ENCODE peak calls at places on chromosomes 3 and 15, in seven cellular contexts. E is ovary, B is testis, T is lung, D is left ventricle myocardium inferior, K is PC-9, C is tibial nerve. W is an unnamed sample.
A peak's percentile ranks its signal among the peaks of the same experiment; 100 is the strongest.

GRCh38 chr3:131033480-131034080 is 6.9 kb downstream of the NEK11 start:
- DNase-seq in T (no peak), K (peak; percentile 51), B (no peak), E (no peak), C (peak; percentile 46), D (no peak), W (peak; percentile 46)

GRCh38 chr15:68719051-68719450 is 101.6 kb downstream of the ANP32A start:
- DNase-seq in T (no peak), E (no peak), C (no peak), D (no peak), K (no peak), B (no peak), W (no peak)

GRCh38 chr3:188049890-188050530 is 103.9 kb upstream of the LPP start:
- DNase-seq in C (no peak), B (no peak), E (no peak), K (no peak), D (no peak), T (no peak), W (no peak)

GRCh38 chr15:89203705-89204273 is 17.6 kb downstream of the RLBP1 start:
- DNase-seq in K (no peak), E (no peak), T (no peak), C (no peak), D (no peak), B (no peak), W (no peak)

GRCh38 chr15:69159805-69160140 is 662 bp upstream of the GLCE start:
- DNase-seq in T (no peak), B (no peak), C (no peak), K (no peak), E (no peak), D (no peak), W (no peak)

GRCh38 chr15:78182336-78182700 is 33.2 kb downstream of the IDH3A start:
- DNase-seq in C (no peak), T (no peak), B (peak; percentile 8), K (no peak), E (no peak), D (no peak), W (no peak)

GRCh38 chr15:96053039-96054021 is 277.2 kb upstream of the NR2F2 start:
- DNase-seq in E (peak; percentile 40), C (peak; percentile 16), B (peak; percentile 36), T (peak; percentile 60), D (peak; percentile 68), K (peak; percentile 84), W (peak; percentile 93)

GRCh38 chr3:32614956-32615355 is 44.3 kb upstream of the DYNC1LI1 start:
- DNase-seq in K (no peak), T (no peak), E (no peak), B (no peak), D (no peak), C (no peak), W (peak; percentile 60)

GRCh38 chr15:35886765-35887164 is 340.8 kb upstream of the DPH6 start:
- DNase-seq in T (no peak), C (no peak), K (no peak), E (no peak), D (no peak), B (no peak), W (no peak)

GRCh38 chr15:66170042-66170441 is 83.5 kb downstream of the MEGF11 start:
- DNase-seq in B (no peak), C (no peak), E (no peak), D (no peak), T (no peak), K (no peak), W (no peak)

GRCh38 chr3:142445816-142446254 is 2.0 kb downstream of the XRN1 start:
- DNase-seq in T (no peak), D (no peak), E (no peak), K (no peak), C (no peak), B (no peak), W (peak; percentile 12)
- H3K4me1 ChIP-seq in T (peaks cover 11% of the 10 kb centered on the region), D (peaks cover 65% of the 10 kb centered on the region), E (peaks cover 4% of the 10 kb centered on the region), K (peaks cover 27% of the 10 kb centered on the region), C (peaks cover 13% of the 10 kb centered on the region), B (peaks cover 6% of the 10 kb centered on the region), W (peaks cover 17% of the 10 kb centered on the region)

GRCh38 chr3:112124901-112125607 is 8.0 kb downstream of the GCSAM start:
- DNase-seq in D (no peak), E (no peak), C (no peak), K (no peak), B (no peak), T (no peak), W (no peak)

GRCh38 chr3:112128843-112129727 is 4.0 kb downstream of the GCSAM start:
- DNase-seq in B (no peak), K (peak; percentile 90), T (no peak), C (no peak), D (no peak), E (no peak), W (no peak)

GRCh38 chr3:112123548-112123947 is 9.5 kb downstream of the GCSAM start:
- DNase-seq in B (no peak), K (no peak), C (no peak), T (no peak), E (no peak), D (no peak), W (no peak)

GRCh38 chr3:112127522-112128494 is 5.2 kb downstream of the GCSAM start:
- DNase-seq in T (no peak), C (no peak), B (no peak), D (no peak), K (no peak), E (no peak), W (no peak)

GRCh38 chr3:112126501-112126900 is 6.5 kb downstream of the GCSAM start:
- DNase-seq in T (no peak), K (peak; percentile 68), D (no peak), B (no peak), C (no peak), E (no peak), W (peak; percentile 21)
- H3K4me1 ChIP-seq in T (peaks cover 5% of the 10 kb centered on the region), K (peaks cover 36% of the 10 kb centered on the region), D (peaks cover 22% of the 10 kb centered on the region), B (peaks cover 11% of the 10 kb centered on the region), C (peaks cover 10% of the 10 kb centered on the region), E (no peaks in the 10 kb centered on the region), W (peaks cover 54% of the 10 kb centered on the region)

GRCh38 chr3:98565843-98566242 is 27.6 kb downstream of the CPOX start:
- DNase-seq in T (no peak), E (no peak), K (peak; percentile 21), B (no peak), D (no peak), C (no peak), W (no peak)
- H3K4me1 ChIP-seq in T (no peaks in the 10 kb centered on the region), E (no peaks in the 10 kb centered on the region), K (peaks cover 37% of the 10 kb centered on the region), B (no peaks in the 10 kb centered on the region), D (no peaks in the 10 kb centered on the region), C (no peaks in the 10 kb centered on the region), W (no peaks in the 10 kb centered on the region)

GRCh38 chr3:53170325-53171108 is 9.5 kb downstream of the PRKCD start:
- DNase-seq in T (peak; percentile 58), E (no peak), C (no peak), B (no peak), K (no peak), D (no peak), W (peak; percentile 20)
- H3K4me1 ChIP-seq in T (no peaks in the 10 kb centered on the region), E (peaks cover 2% of the 10 kb centered on the region), C (peaks cover 63% of the 10 kb centered on the region), B (peaks cover 26% of the 10 kb centered on the region), K (no peaks in the 10 kb centered on the region), D (peaks cover 29% of the 10 kb centered on the region), W (no peaks in the 10 kb centered on the region)

GRCh38 chr3:12627371-12627770 is 36.5 kb downstream of the RAF1 start:
- DNase-seq in B (no peak), E (no peak), T (no peak), D (no peak), C (no peak), K (no peak), W (no peak)

GRCh38 chr3:12622335-12622734 is 41.6 kb downstream of the RAF1 start:
- DNase-seq in C (no peak), K (no peak), T (no peak), B (no peak), D (no peak), E (no peak), W (no peak)

GRCh38 chr3:12620305-12620704 is 43.6 kb downstream of the RAF1 start:
- DNase-seq in C (no peak), E (no peak), D (no peak), B (no peak), T (no peak), K (no peak), W (no peak)

GRCh38 chr3:12620729-12621128 is 43.2 kb downstream of the RAF1 start:
- DNase-seq in C (no peak), B (no peak), K (no peak), E (no peak), D (no peak), T (no peak), W (no peak)

DNA sequence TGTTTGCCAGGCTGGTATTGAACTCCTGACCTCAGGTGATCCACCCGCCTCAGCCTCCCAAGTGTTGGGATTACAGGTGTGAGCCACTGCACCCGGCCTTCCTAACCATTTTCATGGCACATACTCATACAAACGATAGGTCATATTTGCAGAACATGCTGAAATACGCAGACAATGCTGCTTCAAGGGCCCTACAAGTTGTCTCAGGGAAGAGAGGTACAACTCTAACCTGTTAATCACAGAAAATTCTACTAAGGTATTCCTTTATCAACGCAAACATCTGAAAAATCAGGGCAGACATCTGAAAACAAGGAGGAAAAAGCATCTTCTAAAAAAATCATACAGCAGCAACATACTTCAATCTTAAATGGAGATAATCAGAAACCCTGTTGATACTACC is 39.9 kb downstream of the RAF1 start:
- DNase-seq in B (no peak), C (no peak), T (no peak), E (no peak), D (no peak), K (no peak), W (no peak)
- H3K4me1 ChIP-seq in B (no peaks in the 10 kb centered on the region), C (peaks cover 7% of the 10 kb centered on the region), T (peaks cover 24% of the 10 kb centered on the region), E (peaks cover 4% of the 10 kb centered on the region), D (peaks cover 83% of the 10 kb centered on the region), K (no peaks in the 10 kb centered on the region), W (peaks cover 11% of the 10 kb centered on the region)

GRCh38 chr3:172125963-172126403 is 86.6 kb downstream of the FNDC3B start:
- DNase-seq in T (peak; percentile 51), E (peak; percentile 52), D (peak; percentile 68), K (no peak), C (peak; percentile 48), B (no peak), W (no peak)

GRCh38 chr3:172125053-172125452 is 85.7 kb downstream of the FNDC3B start:
- DNase-seq in B (no peak), T (no peak), D (no peak), K (no peak), C (no peak), E (no peak), W (no peak)

GRCh38 chr3:172127929-172128580 is 88.7 kb downstream of the FNDC3B start:
- DNase-seq in B (no peak), C (no peak), D (no peak), T (no peak), E (no peak), K (no peak), W (no peak)

GRCh38 chr3:172127141-172127540 is 87.8 kb downstream of the FNDC3B start:
- DNase-seq in E (no peak), B (no peak), D (no peak), K (no peak), C (no peak), T (no peak), W (no peak)

GRCh38 chr3:172126741-172127140 is 87.4 kb downstream of the FNDC3B start:
- DNase-seq in C (no peak), D (no peak), B (no peak), K (peak; percentile 55), E (no peak), T (no peak), W (no peak)
- H3K4me1 ChIP-seq in C (peaks cover 19% of the 10 kb centered on the region), D (peaks cover 90% of the 10 kb centered on the region), B (peaks cover 20% of the 10 kb centered on the region), K (peaks cover 85% of the 10 kb centered on the region), E (peaks cover 18% of the 10 kb centered on the region), T (peaks cover 40% of the 10 kb centered on the region), W (peaks cover 11% of the 10 kb centered on the region)

GRCh38 chr3:193796089-193796488 is 203.1 kb downstream of the OPA1 start:
- DNase-seq in E (no peak), C (no peak), T (no peak), K (peak; percentile 59), B (no peak), D (no peak), W (no peak)
- H3K4me1 ChIP-seq in E (no peaks in the 10 kb centered on the region), C (no peaks in the 10 kb centered on the region), T (no peaks in the 10 kb centered on the region), K (peaks cover 17% of the 10 kb centered on the region), B (no peaks in the 10 kb centered on the region), D (peaks cover 21% of the 10 kb centered on the region), W (peaks cover 2% of the 10 kb centered on the region)